ENCODE peak calls at places on chromosomes 1 and 21, in six cellular contexts. X is breast epithelium, G is astrocyte of the spinal cord, V is stomach, U is brain microvascular endothelial cell, C is heart left ventricle. H is an unnamed sample.
A peak's percentile ranks its signal among the peaks of the same experiment; 100 is the strongest.

GRCh38 chr1:234250747-234251146 is 122.5 kb upstream of the COA6 start:
- DNase-seq in G (no peak), V (no peak), C (no peak), X (no peak), U (no peak), H (no peak)

GRCh38 chr1:235783148-235783776 is 83.4 kb downstream of the LYST start:
- DNase-seq in G (peak; percentile 71), C (no peak), X (no peak), V (no peak), U (peak; percentile 16), H (peak; percentile 57)

GRCh38 chr1:59183918-59184317 is 113.0 kb upstream of the FGGY start:
- DNase-seq in G (no peak), X (no peak), V (no peak), U (no peak), C (no peak), H (no peak)

GRCh38 chr1:14716474-14716873 is 118.0 kb downstream of the KAZN start:
- DNase-seq in G (no peak), U (no peak), V (no peak), X (no peak), C (no peak), H (no peak)

GRCh38 chr1:32404956-32405355 is 10.7 kb upstream of the BSDC1 start:
- DNase-seq in C (no peak), U (no peak), V (no peak), G (no peak), X (no peak), H (peak; percentile 82)

GRCh38 chr1:25245809-25246599 is 1.2 kb downstream of the RSRP1 start:
- DNase-seq in V (no peak), X (no peak), C (no peak), G (peak; percentile 20), U (no peak), H (peak; percentile 57)

GRCh38 chr1:60942291-60942690 is 140.1 kb upstream of the NFIA start:
- DNase-seq in G (no peak), C (no peak), X (no peak), V (no peak), U (no peak), H (no peak)

GRCh38 chr1:6275826-6276764 is 15.2 kb upstream of the GPR153 start:
- DNase-seq in G (peak; percentile 56), V (no peak), C (no peak), X (no peak), U (peak; percentile 76), H (peak; percentile 96)

GRCh38 chr1:206112600-206113301 is 4.4 kb downstream of the AVPR1B start:
- DNase-seq in X (no peak), C (no peak), V (peak; percentile 93), U (no peak), G (no peak), H (no peak)

GRCh38 chr1:48572632-48573258 is 100.7 kb upstream of the SPATA6 start:
- DNase-seq in X (no peak), C (no peak), V (peak; percentile 47), G (peak; percentile 51), U (peak; percentile 19), H (peak; percentile 8)

GRCh38 chr1:234608720-234609527 is 1.1 kb downstream of the IRF2BP2 start:
- DNase-seq in C (peak; percentile 81), V (peak; percentile 64), X (peak; percentile 67), U (peak; percentile 53), G (peak; percentile 65), H (peak; percentile 54)

GRCh38 chr21:38712076-38712475 is 93.7 kb upstream of the ETS2 start:
- DNase-seq in C (no peak), G (peak; percentile 41), V (no peak), X (no peak), U (peak; percentile 23), H (peak; percentile 59)

GRCh38 chr1:12617901-12618660 is at the start of gene DHRS3:
- DNase-seq in X (peak; percentile 78), V (peak; percentile 84), C (peak; percentile 89), G (peak; percentile 86), U (peak; percentile 85), H (peak; percentile 88)

GRCh38 chr1:37631039-37631428 is 3.7 kb downstream of the RSPO1 start:
- DNase-seq in C (no peak), G (no peak), V (no peak), X (no peak), U (no peak), H (peak; percentile 24)

GRCh38 chr21:38261851-38262250 is 5.1 kb downstream of the KCNJ15 start:
- DNase-seq in G (no peak), X (no peak), U (no peak), C (no peak), V (no peak), H (peak; percentile 23)

GRCh38 chr1:2248127-2248826 is 20.2 kb downstream of the SKI start:
- DNase-seq in G (no peak), C (no peak), X (no peak), U (no peak), V (peak; percentile 89), H (no peak)

GRCh38 chr21:46323227-46323709 is 402 bp downstream of the C21orf58 start:
- DNase-seq in G (no peak), C (no peak), X (no peak), U (no peak), V (no peak), H (no peak)

GRCh38 chr1:212990276-212990675 is 25.4 kb downstream of the ANGEL2 start:
- DNase-seq in V (no peak), G (no peak), C (no peak), X (no peak), U (no peak), H (no peak)

GRCh38 chr1:33709780-33710713 is 153.8 kb upstream of the HMGB4 start:
- DNase-seq in C (no peak), U (no peak), X (no peak), G (peak; percentile 5), V (no peak), H (no peak)

GRCh38 chr1:117110774-117111173 is 10.8 kb downstream of the TRIM45 start:
- DNase-seq in U (no peak), C (no peak), V (no peak), G (no peak), X (no peak), H (no peak)

GRCh38 chr21:39316062-39316461 is 2.6 kb upstream of the BRWD1 start:
- DNase-seq in U (no peak), X (no peak), C (no peak), G (no peak), V (no peak), H (no peak)

GRCh38 chr1:241503444-241503843 is 16.1 kb downstream of the FH start:
- DNase-seq in X (no peak), C (no peak), V (no peak), U (no peak), G (no peak), H (no peak)

GRCh38 chr1:241499910-241500309 is 19.6 kb downstream of the FH start:
- DNase-seq in V (no peak), C (no peak), X (no peak), U (peak; percentile 9), G (peak; percentile 47), H (peak; percentile 37)
- TF ChIP-seq CTCF in V (peak; percentile 32), C (peak; percentile 25), X (no peak), U (peak; percentile 58), G (peak; percentile 56), H (peak; percentile 50)

GRCh38 chr1:47230692-47231313 is 1.2 kb downstream of the TAL1 start:
- DNase-seq in V (no peak), C (peak; percentile 63), X (no peak), U (no peak), G (no peak), H (no peak)

GRCh38 chr1:47229031-47229831 is 2.8 kb downstream of the TAL1 start:
- DNase-seq in V (no peak), U (no peak), C (no peak), G (no peak), X (no peak), H (no peak)

GRCh38 chr1:47229884-47230691 is 1.9 kb downstream of the TAL1 start:
- DNase-seq in X (no peak), U (no peak), G (peak; percentile 16), V (no peak), C (no peak), H (no peak)

GRCh38 chr1:47227370-47228232 is 4.4 kb downstream of the TAL1 start:
- DNase-seq in V (no peak), G (no peak), C (no peak), U (no peak), X (no peak), H (no peak)

GRCh38 chr1:47228644-47229030 is 3.4 kb downstream of the TAL1 start:
- DNase-seq in C (peak; percentile 66), X (no peak), G (no peak), V (no peak), U (no peak), H (no peak)
- H3K4me3 ChIP-seq in C (peak overlapping the region; percentile 57), X (peak overlapping the region; percentile 61), G (no peak overlapping the region), V (peak overlapping the region; percentile 16), U (no peak overlapping the region), H (no peak overlapping the region)

GRCh38 chr1:224113918-224114786 is at the start of gene FBXO28:
- DNase-seq in V (peak; percentile 97), C (peak; percentile 96), X (peak; percentile 95), G (peak; percentile 95), U (peak; percentile 91), H (peak; percentile 92)
- TF ChIP-seq CTCF in V (no peak), C (no peak), X (no peak), G (no peak), U (no peak), H (no peak)

GRCh38 chr1:55138740-55139283 is 76.4 kb downstream of the USP24 start:
- DNase-seq in G (no peak), V (no peak), U (no peak), X (no peak), C (no peak), H (no peak)
- H3K4me3 ChIP-seq in G (no peak overlapping the region), V (no peak overlapping the region), U (no peak overlapping the region), X (no peak overlapping the region), C (no peak overlapping the region), H (no peak overlapping the region)

GRCh38 chr1:45843474-45843905 is 40.1 kb downstream of the MAST2 start:
- DNase-seq in X (no peak), U (no peak), C (no peak), G (peak; percentile 56), V (no peak), H (peak; percentile 54)
- TF ChIP-seq CTCF in X (no peak), U (no peak), C (peak; percentile 37), G (peak; percentile 31), V (peak; percentile 11), H (peak; percentile 36)

H was measured in fibroblast of villous mesenchyme.